ENCODE peak calls at places on chromosomes 2 and 18, in six cellular contexts. One of them, this sample, is unnamed.
A peak's percentile ranks its signal among the peaks of the same experiment; 100 is the strongest.

GRCh38 chr2:171523339-171523931 is 1.2 kb downstream of the CYBRD1 start:
- DNase-seq in GM23338: peak; percentile 83
- DNase-seq in hypothalamus: peak; percentile 70
- DNase-seq in mesendoderm: peak; percentile 92
- DNase-seq in putamen: peak; percentile 83
- DNase-seq in iPS-NIHi11: peak; percentile 77
- DNase-seq in this sample: peak; percentile 81

GRCh38 chr2:162011718-162012564 is 62.1 kb downstream of the DPP4 start:
- DNase-seq in mesendoderm: peak; percentile 61
- DNase-seq in GM23338: no peak
- DNase-seq in putamen: no peak
- DNase-seq in iPS-NIHi11: no peak
- DNase-seq in hypothalamus: no peak
- DNase-seq in this sample: no peak

GRCh38 chr2:48566582-48566981 is 36.6 kb downstream of the STON1 start:
- DNase-seq in mesendoderm: peak; percentile 55
- DNase-seq in putamen: no peak
- DNase-seq in GM23338: peak; percentile 48
- DNase-seq in hypothalamus: peak; percentile 13
- DNase-seq in iPS-NIHi11: peak; percentile 34
- DNase-seq in this sample: peak; percentile 13

GRCh38 chr18:26479065-26479685 is 69.2 kb downstream of the KCTD1 start:
- DNase-seq in hypothalamus: no peak
- DNase-seq in putamen: no peak
- DNase-seq in iPS-NIHi11: peak; percentile 34
- DNase-seq in GM23338: peak; percentile 56
- DNase-seq in mesendoderm: no peak
- DNase-seq in this sample: no peak

GRCh38 chr18:35481960-35482366 is 15.8 kb downstream of the INO80C start:
- DNase-seq in GM23338: no peak
- DNase-seq in putamen: no peak
- DNase-seq in hypothalamus: no peak
- DNase-seq in mesendoderm: peak; percentile 74
- DNase-seq in iPS-NIHi11: no peak
- DNase-seq in this sample: no peak

GRCh38 chr2:41723531-41723930 is 324.3 kb upstream of the PKDCC start:
- DNase-seq in GM23338: no peak
- DNase-seq in putamen: no peak
- DNase-seq in mesendoderm: no peak
- DNase-seq in hypothalamus: no peak
- DNase-seq in iPS-NIHi11: no peak
- DNase-seq in this sample: no peak

GRCh38 chr2:102126660-102127059 is 15.9 kb upstream of the IL1R1 start:
- DNase-seq in putamen: no peak
- DNase-seq in mesendoderm: no peak
- DNase-seq in GM23338: no peak
- DNase-seq in hypothalamus: no peak
- DNase-seq in iPS-NIHi11: no peak
- DNase-seq in this sample: no peak

GRCh38 chr2:8378016-8378810 is 303.6 kb upstream of the ID2 start:
- DNase-seq in putamen: no peak
- DNase-seq in hypothalamus: no peak
- DNase-seq in mesendoderm: no peak
- DNase-seq in GM23338: no peak
- DNase-seq in iPS-NIHi11: no peak
- DNase-seq in this sample: no peak

GRCh38 chr2:217248312-217248935 is 388.6 kb upstream of the TNP1 start:
- DNase-seq in GM23338: peak; percentile 14
- DNase-seq in hypothalamus: peak; percentile 70
- DNase-seq in mesendoderm: peak; percentile 30
- DNase-seq in putamen: peak; percentile 70
- DNase-seq in iPS-NIHi11: peak; percentile 44
- DNase-seq in this sample: peak; percentile 73

GRCh38 chr2:109645412-109646184 is 31.4 kb downstream of the SOWAHC start:
- DNase-seq in iPS-NIHi11: no peak
- DNase-seq in putamen: no peak
- DNase-seq in GM23338: peak; percentile 25
- DNase-seq in mesendoderm: peak; percentile 66
- DNase-seq in hypothalamus: no peak
- DNase-seq in this sample: no peak

GRCh38 chr2:157825885-157826284 is 50.2 kb downstream of the ACVR1 start:
- DNase-seq in GM23338: no peak
- DNase-seq in mesendoderm: no peak
- DNase-seq in putamen: no peak
- DNase-seq in iPS-NIHi11: peak; percentile 34
- DNase-seq in hypothalamus: no peak
- DNase-seq in this sample: no peak

GRCh38 chr2:109031481-109032228 is 42.6 kb upstream of the EDAR start:
- DNase-seq in hypothalamus: no peak
- DNase-seq in GM23338: peak; percentile 67
- DNase-seq in iPS-NIHi11: peak; percentile 49
- DNase-seq in mesendoderm: peak; percentile 93
- DNase-seq in putamen: peak; percentile 53
- DNase-seq in this sample: peak; percentile 43

GRCh38 chr2:77016481-77016880 is 505.7 kb downstream of the LRRTM4 start:
- DNase-seq in putamen: no peak
- DNase-seq in mesendoderm: no peak
- DNase-seq in iPS-NIHi11: no peak
- DNase-seq in GM23338: no peak
- DNase-seq in hypothalamus: no peak
- DNase-seq in this sample: no peak

This sample was measured in head of caudate nucleus.